ENCODE peak calls at places on chromosomes 13 and 19, in five cellular contexts. One of them, this sample, is unnamed. For H3K36me3, the result is how much of the 10 kb centered on the place peaks cover.

GRCh38 chr19:57452307-57452706 is 4.6 kb downstream of the VN1R1 start:
- DNase-seq in uterus: no peak
- DNase-seq in osteoblast: peak
- DNase-seq in SK-N-SH: no peak
- DNase-seq in heart left ventricle: no peak
- DNase-seq in this sample: no peak

GRCh38 chr13:23748591-23748990 is 140.6 kb downstream of the MIPEP start:
- DNase-seq in uterus: no peak
- DNase-seq in osteoblast: no peak
- DNase-seq in SK-N-SH: peak
- DNase-seq in heart left ventricle: no peak
- DNase-seq in this sample: peak

GRCh38 chr19:45340232-45340898 is at the start of gene KLC3:
- DNase-seq in uterus: no peak
- DNase-seq in osteoblast: peak
- DNase-seq in SK-N-SH: peak
- DNase-seq in heart left ventricle: no peak
- DNase-seq in this sample: peak

GRCh38 chr13:29538625-29538976 is 56.9 kb downstream of the SLC7A1 start:
- DNase-seq in uterus: no peak
- DNase-seq in osteoblast: no peak
- DNase-seq in SK-N-SH: no peak
- DNase-seq in heart left ventricle: no peak
- DNase-seq in this sample: no peak

GRCh38 chr13:26484196-26484595 is 73.3 kb upstream of the WASF3 start:
- DNase-seq in uterus: no peak
- DNase-seq in osteoblast: no peak
- DNase-seq in SK-N-SH: no peak
- DNase-seq in heart left ventricle: no peak
- DNase-seq in this sample: no peak

GRCh38 chr13:104648291-104648690 is 1582.1 kb upstream of the SLC10A2 start:
- DNase-seq in uterus: no peak
- DNase-seq in osteoblast: no peak
- DNase-seq in SK-N-SH: no peak
- DNase-seq in heart left ventricle: no peak
- DNase-seq in this sample: no peak

GRCh38 chr13:71303144-71303543 is 563.9 kb downstream of the DACH1 start:
- DNase-seq in uterus: no peak
- DNase-seq in osteoblast: no peak
- DNase-seq in SK-N-SH: no peak
- DNase-seq in heart left ventricle: no peak
- DNase-seq in this sample: no peak

GRCh38 chr13:93847162-93847561 is 620.6 kb downstream of the GPC6 start:
- DNase-seq in uterus: no peak
- DNase-seq in osteoblast: peak
- DNase-seq in SK-N-SH: no peak
- DNase-seq in heart left ventricle: no peak
- DNase-seq in this sample: no peak

GRCh38 chr13:29888306-29888705 is 37.9 kb upstream of the UBL3 start:
- DNase-seq in uterus: no peak
- DNase-seq in osteoblast: no peak
- DNase-seq in SK-N-SH: no peak
- DNase-seq in heart left ventricle: no peak
- DNase-seq in this sample: no peak

GRCh38 chr13:45280751-45281634 is 60.0 kb downstream of the TPT1 start:
- DNase-seq in uterus: peak
- DNase-seq in osteoblast: peak
- DNase-seq in SK-N-SH: peak
- DNase-seq in heart left ventricle: peak
- DNase-seq in this sample: peak

GRCh38 chr19:18046066-18046718 is 38.2 kb downstream of the ARRDC2 start:
- DNase-seq in uterus: no peak
- DNase-seq in osteoblast: peak
- DNase-seq in SK-N-SH: no peak
- DNase-seq in heart left ventricle: no peak
- DNase-seq in this sample: peak

GRCh38 chr13:38785490-38785889 is 98.6 kb downstream of the FREM2 start:
- DNase-seq in uterus: no peak
- DNase-seq in osteoblast: no peak
- DNase-seq in SK-N-SH: no peak
- DNase-seq in heart left ventricle: no peak
- DNase-seq in this sample: no peak

GRCh38 chr19:46725859-46726393 is 9.0 kb upstream of the PRKD2 start:
- DNase-seq in uterus: no peak
- DNase-seq in osteoblast: peak
- DNase-seq in SK-N-SH: no peak
- DNase-seq in heart left ventricle: peak
- DNase-seq in this sample: no peak

GRCh38 chr19:30338878-30339623 is 33.1 kb upstream of the ZNF536 start:
- DNase-seq in uterus: no peak
- DNase-seq in osteoblast: peak
- DNase-seq in SK-N-SH: no peak
- DNase-seq in heart left ventricle: no peak
- DNase-seq in this sample: no peak

GRCh38 chr19:2022289-2022688 is 6.8 kb upstream of the BTBD2 start:
- DNase-seq in uterus: no peak
- DNase-seq in osteoblast: no peak
- DNase-seq in SK-N-SH: no peak
- DNase-seq in heart left ventricle: no peak
- DNase-seq in this sample: no peak

GRCh38 chr13:91701975-91702374 is 303.6 kb downstream of the GPC5 start:
- DNase-seq in uterus: no peak
- DNase-seq in osteoblast: no peak
- DNase-seq in SK-N-SH: no peak
- DNase-seq in heart left ventricle: no peak
- DNase-seq in this sample: no peak

GRCh38 chr19:17097593-17098126 is 22.1 kb downstream of the MYO9B start:
- DNase-seq in uterus: peak
- DNase-seq in osteoblast: peak
- DNase-seq in SK-N-SH: no peak
- DNase-seq in heart left ventricle: no peak
- DNase-seq in this sample: no peak

GRCh38 chr13:20001351-20001750 is 42.8 kb downstream of the ZMYM2 start:
- DNase-seq in uterus: no peak
- DNase-seq in osteoblast: no peak
- DNase-seq in SK-N-SH: no peak
- DNase-seq in heart left ventricle: no peak
- DNase-seq in this sample: no peak

GRCh38 chr13:28494861-28495585 is at the start of gene FLT1:
- DNase-seq in uterus: peak
- DNase-seq in osteoblast: peak
- DNase-seq in SK-N-SH: peak
- DNase-seq in heart left ventricle: peak
- DNase-seq in this sample: peak

GRCh38 chr13:26184791-26185250 is 37.3 kb downstream of the RNF6 start:
- DNase-seq in uterus: peak
- DNase-seq in osteoblast: no peak
- DNase-seq in SK-N-SH: peak
- DNase-seq in heart left ventricle: no peak
- DNase-seq in this sample: peak

GRCh38 chr13:31756346-31756745 is 17.0 kb downstream of the RXFP2 start:
- DNase-seq in uterus: peak
- DNase-seq in osteoblast: peak
- DNase-seq in SK-N-SH: no peak
- DNase-seq in heart left ventricle: no peak
- DNase-seq in this sample: no peak

GRCh38 chr13:28819748-28820098 is 416 bp upstream of the MTUS2 start:
- DNase-seq in uterus: no peak
- DNase-seq in osteoblast: peak
- DNase-seq in SK-N-SH: peak
- DNase-seq in heart left ventricle: peak
- DNase-seq in this sample: peak

GRCh38 chr19:2543463-2544442 is 67.8 kb downstream of the GADD45B start:
- DNase-seq in uterus: peak
- DNase-seq in osteoblast: peak
- DNase-seq in SK-N-SH: peak
- DNase-seq in heart left ventricle: peak
- DNase-seq in this sample: peak

GRCh38 chr19:39144487-39145071 is 19.0 kb downstream of the PAK4 start:
- DNase-seq in uterus: no peak
- DNase-seq in osteoblast: peak
- DNase-seq in SK-N-SH: peak
- DNase-seq in heart left ventricle: no peak
- DNase-seq in this sample: no peak

GRCh38 chr19:39146091-39146490 is 20.5 kb downstream of the PAK4 start:
- DNase-seq in uterus: no peak
- DNase-seq in osteoblast: peak
- DNase-seq in SK-N-SH: no peak
- DNase-seq in heart left ventricle: no peak
- DNase-seq in this sample: no peak

GRCh38 chr19:39146686-39147450 is 21.3 kb downstream of the PAK4 start:
- DNase-seq in uterus: no peak
- DNase-seq in osteoblast: no peak
- DNase-seq in SK-N-SH: no peak
- DNase-seq in heart left ventricle: no peak
- DNase-seq in this sample: no peak

GRCh38 chr19:39147480-39147879 is 21.9 kb downstream of the PAK4 start:
- DNase-seq in uterus: no peak
- DNase-seq in osteoblast: no peak
- DNase-seq in SK-N-SH: no peak
- DNase-seq in heart left ventricle: no peak
- DNase-seq in this sample: no peak

DNA sequence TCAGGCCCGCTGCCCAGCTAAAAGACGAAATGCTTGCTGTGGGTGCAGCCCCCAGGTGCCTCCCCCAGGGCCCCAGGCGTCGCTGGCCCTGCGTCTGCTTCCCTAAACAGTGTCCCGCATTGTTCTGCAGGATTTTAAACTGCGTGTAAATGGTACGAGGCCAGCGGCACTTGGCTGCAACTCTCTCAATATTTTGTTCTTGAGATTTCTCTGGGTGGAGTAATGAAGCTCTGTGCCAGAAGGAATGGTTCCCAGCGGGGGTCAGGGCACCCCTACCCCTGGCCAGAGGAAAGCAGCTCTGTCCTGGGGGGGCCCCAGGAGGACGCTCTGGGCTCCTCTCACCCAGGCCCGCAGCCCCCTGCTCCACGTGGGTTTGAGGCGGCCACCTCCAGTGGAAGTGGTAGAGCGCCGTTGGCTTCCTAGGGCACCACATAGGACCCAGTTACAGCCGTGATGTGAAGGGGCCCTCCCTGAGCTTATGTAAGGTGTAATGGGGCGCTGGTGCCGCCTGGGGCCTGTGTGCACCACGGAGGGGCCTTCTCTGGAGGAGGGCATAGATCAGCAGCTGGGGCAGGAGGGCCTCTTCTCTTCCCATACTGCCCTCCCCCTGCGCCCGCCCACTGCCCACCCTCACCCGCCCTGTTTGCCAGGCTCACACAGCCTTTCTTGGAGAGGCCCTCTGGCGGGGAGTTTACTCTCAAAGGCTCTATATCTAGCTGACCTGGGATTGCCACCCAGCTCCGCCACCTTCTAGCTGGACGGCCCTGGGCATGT is 19.8 kb downstream of the PAK4 start:
- DNase-seq in uterus: no peak
- DNase-seq in osteoblast: peak
- DNase-seq in SK-N-SH: no peak
- DNase-seq in heart left ventricle: no peak
- DNase-seq in this sample: no peak
- H3K27ac ChIP-seq in uterus: peak
- H3K27ac ChIP-seq in osteoblast: no peak
- H3K27ac ChIP-seq in SK-N-SH: peak
- H3K27ac ChIP-seq in heart left ventricle: peak
- H3K27ac ChIP-seq in this sample: no peak

GRCh38 chr19:50383307-50383851 is 768 bp upstream of the POLD1 start:
- DNase-seq in uterus: peak
- DNase-seq in osteoblast: no peak
- DNase-seq in SK-N-SH: no peak
- DNase-seq in heart left ventricle: no peak
- DNase-seq in this sample: no peak
- H3K36me3 ChIP-seq in uterus: under half
- H3K36me3 ChIP-seq in osteoblast: under half
- H3K36me3 ChIP-seq in SK-N-SH: half or more
- H3K36me3 ChIP-seq in heart left ventricle: under half
- H3K36me3 ChIP-seq in this sample: half or more

DNA sequence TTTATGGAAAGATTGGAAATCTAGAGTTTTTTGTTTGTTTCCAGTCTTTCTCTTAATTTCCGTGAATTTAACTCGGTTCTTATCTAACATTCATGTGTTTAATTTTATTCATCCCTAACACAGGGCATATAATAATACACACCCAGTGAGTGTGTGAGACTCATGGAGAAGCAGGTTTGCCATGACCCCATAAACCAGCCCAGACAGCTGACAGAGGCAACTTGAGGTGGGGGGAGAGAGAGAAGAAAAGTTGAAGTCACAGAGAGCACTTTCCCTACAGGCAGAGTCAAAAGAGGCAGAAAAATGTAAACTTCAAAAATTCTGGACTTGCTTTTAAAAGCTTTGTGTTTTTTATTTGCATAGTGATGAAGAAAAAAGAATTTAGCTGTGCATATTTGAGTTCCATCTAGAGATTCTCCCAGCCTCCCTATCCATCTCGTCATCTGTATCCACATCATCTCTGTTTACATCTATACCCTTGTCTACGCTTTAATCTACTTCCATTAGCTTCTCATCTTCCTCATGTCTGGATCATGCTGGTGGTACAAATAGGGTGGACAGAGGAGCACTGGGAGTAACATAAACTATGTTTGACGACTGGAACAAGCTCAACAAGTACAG is 60.2 kb downstream of the THSD1 start:
- DNase-seq in uterus: no peak
- DNase-seq in osteoblast: no peak
- DNase-seq in SK-N-SH: no peak
- DNase-seq in heart left ventricle: no peak
- DNase-seq in this sample: no peak
- H3K27ac ChIP-seq in uterus: no peak
- H3K27ac ChIP-seq in osteoblast: peak
- H3K27ac ChIP-seq in SK-N-SH: no peak
- H3K27ac ChIP-seq in heart left ventricle: no peak
- H3K27ac ChIP-seq in this sample: no peak

GRCh38 chr13:33272531-33273124 is 12.9 kb downstream of the STARD13 start:
- DNase-seq in uterus: no peak
- DNase-seq in osteoblast: peak
- DNase-seq in SK-N-SH: no peak
- DNase-seq in heart left ventricle: no peak
- DNase-seq in this sample: no peak

GRCh38 chr13:33275916-33276315 is 9.6 kb downstream of the STARD13 start:
- DNase-seq in uterus: no peak
- DNase-seq in osteoblast: no peak
- DNase-seq in SK-N-SH: no peak
- DNase-seq in heart left ventricle: no peak
- DNase-seq in this sample: no peak

GRCh38 chr13:33271759-33272158 is 13.8 kb downstream of the STARD13 start:
- DNase-seq in uterus: no peak
- DNase-seq in osteoblast: no peak
- DNase-seq in SK-N-SH: no peak
- DNase-seq in heart left ventricle: no peak
- DNase-seq in this sample: no peak

GRCh38 chr13:33276581-33276980 is 9.0 kb downstream of the STARD13 start:
- DNase-seq in uterus: no peak
- DNase-seq in osteoblast: no peak
- DNase-seq in SK-N-SH: no peak
- DNase-seq in heart left ventricle: no peak
- DNase-seq in this sample: no peak

GRCh38 chr13:33274264-33274663 is 11.3 kb downstream of the STARD13 start:
- DNase-seq in uterus: no peak
- DNase-seq in osteoblast: no peak
- DNase-seq in SK-N-SH: no peak
- DNase-seq in heart left ventricle: no peak
- DNase-seq in this sample: no peak
- H3K36me3 ChIP-seq in uterus: under half
- H3K36me3 ChIP-seq in osteoblast: under half
- H3K36me3 ChIP-seq in SK-N-SH: under half
- H3K36me3 ChIP-seq in heart left ventricle: under half
- H3K36me3 ChIP-seq in this sample: under half

GRCh38 chr13:110455941-110456340 is 105.6 kb downstream of the RAB20 start:
- DNase-seq in uterus: peak
- DNase-seq in osteoblast: peak
- DNase-seq in SK-N-SH: peak
- DNase-seq in heart left ventricle: peak
- DNase-seq in this sample: peak
- H3K27ac ChIP-seq in uterus: peak
- H3K27ac ChIP-seq in osteoblast: no peak
- H3K27ac ChIP-seq in SK-N-SH: no peak
- H3K27ac ChIP-seq in heart left ventricle: no peak
- H3K27ac ChIP-seq in this sample: no peak